ENCODE peak calls at places on chromosome 11, in five cellular contexts. F, R, W, C and X are unnamed samples.

GRCh38 chr11:35162795-35163194 is 23.8 kb downstream of the CD44 start:
- DNase-seq in C (no peak), W (no peak), F (peak), R (peak), X (no peak)

GRCh38 chr11:104325093-104325492 is 161.1 kb upstream of the PDGFD start:
- DNase-seq in C (no peak), R (no peak), W (no peak), F (no peak), X (no peak)

GRCh38 chr11:31874631-31875191 is 63.6 kb upstream of the PAX6 start:
- DNase-seq in R (no peak), F (no peak), W (no peak), C (no peak), X (no peak)

GRCh38 chr11:130465259-130465658 is 16.8 kb downstream of the ADAMTS15 start:
- DNase-seq in W (no peak), F (peak), C (no peak), R (no peak), X (peak)

GRCh38 chr11:57491371-57492061 is 24.0 kb downstream of the SLC43A1 start:
- DNase-seq in R (peak), F (peak), C (no peak), W (no peak), X (peak)

GRCh38 chr11:57161351-57161750 is 20.4 kb upstream of the LRRC55 start:
- DNase-seq in R (no peak), C (no peak), F (no peak), W (no peak), X (no peak)

GRCh38 chr11:101129203-101129943 is at the start of gene PGR:
- DNase-seq in W (no peak), C (peak), R (no peak), F (no peak), X (no peak)

GRCh38 chr11:38304926-38305325 is 1706.9 kb upstream of the RAG2 start:
- DNase-seq in F (peak), R (no peak), C (no peak), W (no peak), X (peak)

GRCh38 chr11:69948256-69949141 is 129.3 kb upstream of the FGF3 start:
- DNase-seq in F (no peak), R (no peak), W (no peak), C (no peak), X (no peak)

GRCh38 chr11:64620286-64620962 is 29.4 kb downstream of the SLC22A12 start:
- DNase-seq in R (no peak), F (peak), C (no peak), W (no peak), X (peak)

GRCh38 chr11:134014502-134014901 is 54.4 kb upstream of the JAM3 start:
- DNase-seq in C (no peak), W (no peak), R (no peak), F (no peak), X (peak)